ENCODE peak calls at places on chromosomes 11 and 22, in ten cellular contexts. One of them, this sample, is unnamed.

GRCh38 chr11:79097279-79097875 is 343.5 kb downstream of the TENM4 start:
- DNase-seq in right cardiac atrium: peak
- DNase-seq in NB4: peak
- DNase-seq in GM12865: no peak
- DNase-seq in AG04450: no peak
- DNase-seq in fibroblast of the aortic adventitia: peak
- DNase-seq in astrocyte of the spinal cord: no peak
- DNase-seq in bronchial epithelial cell: no peak
- DNase-seq in BJ: no peak
- DNase-seq in thoracic aorta: no peak
- DNase-seq in this sample: no peak

GRCh38 chr11:73420136-73420535 is 43.9 kb downstream of the RELT start:
- DNase-seq in right cardiac atrium: no peak
- DNase-seq in NB4: no peak
- DNase-seq in GM12865: no peak
- DNase-seq in AG04450: no peak
- DNase-seq in fibroblast of the aortic adventitia: no peak
- DNase-seq in astrocyte of the spinal cord: no peak
- DNase-seq in bronchial epithelial cell: no peak
- DNase-seq in BJ: no peak
- DNase-seq in thoracic aorta: no peak
- DNase-seq in this sample: no peak

GRCh38 chr11:110362916-110363574 is 66.6 kb upstream of the RDX start:
- DNase-seq in right cardiac atrium: no peak
- DNase-seq in NB4: no peak
- DNase-seq in GM12865: peak
- DNase-seq in AG04450: no peak
- DNase-seq in fibroblast of the aortic adventitia: no peak
- DNase-seq in astrocyte of the spinal cord: no peak
- DNase-seq in bronchial epithelial cell: no peak
- DNase-seq in BJ: no peak
- DNase-seq in thoracic aorta: no peak
- DNase-seq in this sample: no peak

GRCh38 chr11:93842461-93842860 is 8.0 kb downstream of the VSTM5 start:
- DNase-seq in right cardiac atrium: peak
- DNase-seq in NB4: no peak
- DNase-seq in GM12865: no peak
- DNase-seq in AG04450: peak
- DNase-seq in fibroblast of the aortic adventitia: peak
- DNase-seq in astrocyte of the spinal cord: peak
- DNase-seq in bronchial epithelial cell: peak
- DNase-seq in BJ: no peak
- DNase-seq in thoracic aorta: no peak
- DNase-seq in this sample: no peak

GRCh38 chr22:45358127-45358526 is 48.4 kb downstream of the FAM118A start:
- DNase-seq in right cardiac atrium: no peak
- DNase-seq in NB4: no peak
- DNase-seq in GM12865: no peak
- DNase-seq in AG04450: no peak
- DNase-seq in fibroblast of the aortic adventitia: peak
- DNase-seq in astrocyte of the spinal cord: no peak
- DNase-seq in bronchial epithelial cell: no peak
- DNase-seq in BJ: no peak
- DNase-seq in thoracic aorta: no peak
- DNase-seq in this sample: no peak

GRCh38 chr11:69915151-69915500 is 95.9 kb upstream of the FGF3 start:
- DNase-seq in right cardiac atrium: no peak
- DNase-seq in NB4: no peak
- DNase-seq in GM12865: no peak
- DNase-seq in AG04450: no peak
- DNase-seq in fibroblast of the aortic adventitia: peak
- DNase-seq in astrocyte of the spinal cord: no peak
- DNase-seq in bronchial epithelial cell: peak
- DNase-seq in BJ: no peak
- DNase-seq in thoracic aorta: no peak
- DNase-seq in this sample: no peak

GRCh38 chr11:1930448-1930802 is 10.9 kb downstream of the TNNT3 start:
- DNase-seq in right cardiac atrium: no peak
- DNase-seq in NB4: no peak
- DNase-seq in GM12865: no peak
- DNase-seq in AG04450: no peak
- DNase-seq in fibroblast of the aortic adventitia: peak
- DNase-seq in astrocyte of the spinal cord: no peak
- DNase-seq in bronchial epithelial cell: no peak
- DNase-seq in BJ: no peak
- DNase-seq in thoracic aorta: no peak
- DNase-seq in this sample: no peak

GRCh38 chr11:44729718-44730117 is 3.0 kb downstream of the TSPAN18 start:
- DNase-seq in right cardiac atrium: no peak
- DNase-seq in NB4: peak
- DNase-seq in GM12865: no peak
- DNase-seq in AG04450: no peak
- DNase-seq in fibroblast of the aortic adventitia: no peak
- DNase-seq in astrocyte of the spinal cord: no peak
- DNase-seq in bronchial epithelial cell: peak
- DNase-seq in BJ: no peak
- DNase-seq in thoracic aorta: no peak
- DNase-seq in this sample: no peak

DNA sequence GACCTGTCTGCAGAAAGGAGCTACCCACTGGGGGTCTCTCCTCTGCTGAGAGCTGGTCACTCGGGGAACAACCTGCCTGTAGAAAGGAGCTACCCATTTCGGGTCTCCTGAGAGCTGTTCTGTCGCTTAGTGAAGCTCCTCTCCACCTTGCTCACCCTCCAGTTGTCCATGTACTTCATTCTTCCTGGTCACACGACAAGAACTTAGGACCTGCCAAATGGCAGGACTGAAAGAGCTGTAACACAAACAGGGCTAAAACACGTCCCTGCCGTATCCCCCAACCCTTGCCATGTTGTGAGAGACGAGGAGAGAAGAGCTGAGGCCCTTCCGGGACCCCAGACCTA is 24.1 kb upstream of the RNASEH2C start:
- DNase-seq in right cardiac atrium: no peak
- DNase-seq in NB4: no peak
- DNase-seq in GM12865: no peak
- DNase-seq in AG04450: no peak
- DNase-seq in fibroblast of the aortic adventitia: no peak
- DNase-seq in astrocyte of the spinal cord: no peak
- DNase-seq in bronchial epithelial cell: no peak
- DNase-seq in BJ: no peak
- DNase-seq in thoracic aorta: no peak
- DNase-seq in this sample: no peak
- H3K4me3 ChIP-seq in right cardiac atrium: no peak
- H3K4me3 ChIP-seq in NB4: no peak
- H3K4me3 ChIP-seq in GM12865: no peak
- H3K4me3 ChIP-seq in AG04450: no peak
- H3K4me3 ChIP-seq in fibroblast of the aortic adventitia: no peak
- H3K4me3 ChIP-seq in astrocyte of the spinal cord: no peak
- H3K4me3 ChIP-seq in bronchial epithelial cell: no peak
- H3K4me3 ChIP-seq in BJ: no peak
- H3K4me3 ChIP-seq in thoracic aorta: no peak
- H3K4me3 ChIP-seq in this sample: no peak

GRCh38 chr22:50473088-50473487 is 1.7 kb downstream of the SBF1 start:
- DNase-seq in right cardiac atrium: no peak
- DNase-seq in NB4: peak
- DNase-seq in GM12865: peak
- DNase-seq in AG04450: no peak
- DNase-seq in fibroblast of the aortic adventitia: no peak
- DNase-seq in astrocyte of the spinal cord: no peak
- DNase-seq in bronchial epithelial cell: peak
- DNase-seq in BJ: no peak
- DNase-seq in thoracic aorta: no peak
- DNase-seq in this sample: no peak

GRCh38 chr22:50469377-50470305 is 5.2 kb downstream of the SBF1 start:
- DNase-seq in right cardiac atrium: peak
- DNase-seq in NB4: peak
- DNase-seq in GM12865: peak
- DNase-seq in AG04450: no peak
- DNase-seq in fibroblast of the aortic adventitia: no peak
- DNase-seq in astrocyte of the spinal cord: peak
- DNase-seq in bronchial epithelial cell: peak
- DNase-seq in BJ: no peak
- DNase-seq in thoracic aorta: no peak
- DNase-seq in this sample: peak

GRCh38 chr22:50471962-50472361 is 2.9 kb downstream of the SBF1 start:
- DNase-seq in right cardiac atrium: no peak
- DNase-seq in NB4: no peak
- DNase-seq in GM12865: no peak
- DNase-seq in AG04450: no peak
- DNase-seq in fibroblast of the aortic adventitia: no peak
- DNase-seq in astrocyte of the spinal cord: no peak
- DNase-seq in bronchial epithelial cell: no peak
- DNase-seq in BJ: no peak
- DNase-seq in thoracic aorta: no peak
- DNase-seq in this sample: no peak

GRCh38 chr22:50470491-50470890 is 4.3 kb downstream of the SBF1 start:
- DNase-seq in right cardiac atrium: no peak
- DNase-seq in NB4: peak
- DNase-seq in GM12865: peak
- DNase-seq in AG04450: no peak
- DNase-seq in fibroblast of the aortic adventitia: no peak
- DNase-seq in astrocyte of the spinal cord: no peak
- DNase-seq in bronchial epithelial cell: no peak
- DNase-seq in BJ: no peak
- DNase-seq in thoracic aorta: no peak
- DNase-seq in this sample: no peak

GRCh38 chr22:50471197-50471847 is 3.5 kb downstream of the SBF1 start:
- DNase-seq in right cardiac atrium: no peak
- DNase-seq in NB4: no peak
- DNase-seq in GM12865: no peak
- DNase-seq in AG04450: no peak
- DNase-seq in fibroblast of the aortic adventitia: no peak
- DNase-seq in astrocyte of the spinal cord: no peak
- DNase-seq in bronchial epithelial cell: no peak
- DNase-seq in BJ: no peak
- DNase-seq in thoracic aorta: no peak
- DNase-seq in this sample: no peak
- H3K4me3 ChIP-seq in right cardiac atrium: no peak
- H3K4me3 ChIP-seq in NB4: no peak
- H3K4me3 ChIP-seq in GM12865: no peak
- H3K4me3 ChIP-seq in AG04450: no peak
- H3K4me3 ChIP-seq in fibroblast of the aortic adventitia: no peak
- H3K4me3 ChIP-seq in astrocyte of the spinal cord: no peak
- H3K4me3 ChIP-seq in bronchial epithelial cell: no peak
- H3K4me3 ChIP-seq in BJ: no peak
- H3K4me3 ChIP-seq in thoracic aorta: no peak
- H3K4me3 ChIP-seq in this sample: no peak

GRCh38 chr11:10806206-10806605 is 2.5 kb downstream of the EIF4G2 start:
- DNase-seq in right cardiac atrium: no peak
- DNase-seq in NB4: no peak
- DNase-seq in GM12865: no peak
- DNase-seq in AG04450: no peak
- DNase-seq in fibroblast of the aortic adventitia: no peak
- DNase-seq in astrocyte of the spinal cord: no peak
- DNase-seq in bronchial epithelial cell: no peak
- DNase-seq in BJ: no peak
- DNase-seq in thoracic aorta: no peak
- DNase-seq in this sample: no peak

GRCh38 chr11:10803676-10804075 is 5.0 kb downstream of the EIF4G2 start:
- DNase-seq in right cardiac atrium: no peak
- DNase-seq in NB4: no peak
- DNase-seq in GM12865: no peak
- DNase-seq in AG04450: no peak
- DNase-seq in fibroblast of the aortic adventitia: no peak
- DNase-seq in astrocyte of the spinal cord: no peak
- DNase-seq in bronchial epithelial cell: no peak
- DNase-seq in BJ: no peak
- DNase-seq in thoracic aorta: no peak
- DNase-seq in this sample: no peak

GRCh38 chr11:10807629-10808552 is 835 bp downstream of the EIF4G2 start:
- DNase-seq in right cardiac atrium: peak
- DNase-seq in NB4: peak
- DNase-seq in GM12865: peak
- DNase-seq in AG04450: no peak
- DNase-seq in fibroblast of the aortic adventitia: peak
- DNase-seq in astrocyte of the spinal cord: peak
- DNase-seq in bronchial epithelial cell: peak
- DNase-seq in BJ: no peak
- DNase-seq in thoracic aorta: peak
- DNase-seq in this sample: peak

GRCh38 chr11:10808553-10809372 is at the start of gene EIF4G2:
- DNase-seq in right cardiac atrium: peak
- DNase-seq in NB4: peak
- DNase-seq in GM12865: peak
- DNase-seq in AG04450: peak
- DNase-seq in fibroblast of the aortic adventitia: peak
- DNase-seq in astrocyte of the spinal cord: peak
- DNase-seq in bronchial epithelial cell: peak
- DNase-seq in BJ: peak
- DNase-seq in thoracic aorta: peak
- DNase-seq in this sample: peak

DNA sequence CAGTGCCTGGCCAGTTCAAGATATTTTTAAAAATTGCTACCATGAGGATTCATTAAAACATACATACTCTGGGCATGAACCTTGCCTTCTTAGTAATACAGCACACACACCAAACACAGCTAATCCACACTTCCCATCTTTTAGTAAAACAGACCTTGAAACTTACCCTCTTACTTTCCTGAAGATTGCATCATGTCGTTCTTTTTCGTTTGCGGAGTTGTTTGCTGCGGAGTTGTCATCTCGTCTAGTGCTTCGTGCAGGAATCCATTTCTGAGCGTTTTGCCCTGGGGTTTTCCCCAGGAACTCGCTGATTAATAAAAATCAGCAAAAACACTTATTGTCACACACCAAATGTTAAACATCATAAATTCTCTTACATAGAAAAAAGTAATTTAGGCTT is 3.0 kb downstream of the EIF4G2 start:
- DNase-seq in right cardiac atrium: no peak
- DNase-seq in NB4: no peak
- DNase-seq in GM12865: no peak
- DNase-seq in AG04450: no peak
- DNase-seq in fibroblast of the aortic adventitia: no peak
- DNase-seq in astrocyte of the spinal cord: no peak
- DNase-seq in bronchial epithelial cell: no peak
- DNase-seq in BJ: no peak
- DNase-seq in thoracic aorta: no peak
- DNase-seq in this sample: no peak
- H3K4me3 ChIP-seq in right cardiac atrium: no peak
- H3K4me3 ChIP-seq in NB4: peak
- H3K4me3 ChIP-seq in GM12865: no peak
- H3K4me3 ChIP-seq in AG04450: peak
- H3K4me3 ChIP-seq in fibroblast of the aortic adventitia: peak
- H3K4me3 ChIP-seq in astrocyte of the spinal cord: no peak
- H3K4me3 ChIP-seq in bronchial epithelial cell: no peak
- H3K4me3 ChIP-seq in BJ: peak
- H3K4me3 ChIP-seq in thoracic aorta: peak
- H3K4me3 ChIP-seq in this sample: no peak

DNA sequence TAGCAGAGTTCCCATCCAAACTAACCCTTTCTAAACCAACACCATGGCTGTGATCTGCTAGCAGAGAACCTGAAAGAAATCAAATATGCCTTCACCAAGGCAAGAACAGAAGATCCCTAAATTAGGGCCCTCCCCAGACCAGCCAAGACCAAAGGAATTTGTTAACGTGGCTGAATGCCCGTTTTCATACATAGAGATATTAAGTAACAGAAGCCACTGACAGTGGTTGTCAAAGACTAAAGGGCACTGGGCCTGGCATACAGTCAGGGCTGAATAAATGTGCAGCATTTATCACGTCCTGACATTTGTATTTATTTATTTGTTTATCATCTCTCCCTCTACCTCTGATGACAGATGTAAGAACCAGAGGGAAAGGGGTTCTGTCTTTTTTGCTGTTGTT is 271.8 kb downstream of the LARGE1 start:
- DNase-seq in right cardiac atrium: no peak
- DNase-seq in NB4: no peak
- DNase-seq in GM12865: no peak
- DNase-seq in AG04450: no peak
- DNase-seq in fibroblast of the aortic adventitia: no peak
- DNase-seq in astrocyte of the spinal cord: no peak
- DNase-seq in bronchial epithelial cell: no peak
- DNase-seq in BJ: no peak
- DNase-seq in thoracic aorta: no peak
- DNase-seq in this sample: no peak
- H3K4me3 ChIP-seq in right cardiac atrium: no peak
- H3K4me3 ChIP-seq in NB4: no peak
- H3K4me3 ChIP-seq in GM12865: no peak
- H3K4me3 ChIP-seq in AG04450: no peak
- H3K4me3 ChIP-seq in fibroblast of the aortic adventitia: no peak
- H3K4me3 ChIP-seq in astrocyte of the spinal cord: no peak
- H3K4me3 ChIP-seq in bronchial epithelial cell: no peak
- H3K4me3 ChIP-seq in BJ: no peak
- H3K4me3 ChIP-seq in thoracic aorta: no peak
- H3K4me3 ChIP-seq in this sample: no peak